ENCODE peak calls at places on chromosome 6, in four cellular contexts. One of them, this sample, is unnamed.

GRCh38 chr6:132218063-132218696 is 183.1 kb downstream of the MOXD1 start:
- DNase-seq in A549: no peak
- DNase-seq in breast epithelium: no peak
- DNase-seq in heart left ventricle: no peak
- DNase-seq in this sample: no peak

GRCh38 chr6:117509021-117509420 is 26.5 kb downstream of the DCBLD1 start:
- DNase-seq in A549: no peak
- DNase-seq in breast epithelium: no peak
- DNase-seq in heart left ventricle: no peak
- DNase-seq in this sample: no peak

GRCh38 chr6:94751641-94752329 is 825.5 kb upstream of the MANEA start:
- DNase-seq in A549: no peak
- DNase-seq in breast epithelium: no peak
- DNase-seq in heart left ventricle: no peak
- DNase-seq in this sample: no peak

GRCh38 chr6:3382399-3383279 is 74.2 kb downstream of the SLC22A23 start:
- DNase-seq in A549: no peak
- DNase-seq in breast epithelium: no peak
- DNase-seq in heart left ventricle: no peak
- DNase-seq in this sample: peak; percentile 38

GRCh38 chr6:34757687-34758274 is 476 bp downstream of the SNRPC start:
- DNase-seq in A549: no peak
- DNase-seq in breast epithelium: no peak
- DNase-seq in heart left ventricle: no peak
- DNase-seq in this sample: no peak

GRCh38 chr6:106087548-106088325 is 1.6 kb downstream of the PRDM1 start:
- DNase-seq in A549: no peak
- DNase-seq in breast epithelium: no peak
- DNase-seq in heart left ventricle: peak; percentile 58
- DNase-seq in this sample: no peak

GRCh38 chr6:90835584-90836212 is 248.8 kb upstream of the MAP3K7 start:
- DNase-seq in A549: no peak
- DNase-seq in breast epithelium: no peak
- DNase-seq in heart left ventricle: no peak
- DNase-seq in this sample: no peak

GRCh38 chr6:156862711-156863110 is 85.5 kb downstream of the ARID1B start:
- DNase-seq in A549: no peak
- DNase-seq in breast epithelium: no peak
- DNase-seq in heart left ventricle: no peak
- DNase-seq in this sample: no peak

GRCh38 chr6:62652692-62653328 is 366.8 kb upstream of the KHDRBS2 start:
- DNase-seq in A549: no peak
- DNase-seq in breast epithelium: no peak
- DNase-seq in heart left ventricle: no peak
- DNase-seq in this sample: no peak

GRCh38 chr6:12557760-12558159 is 158.8 kb upstream of the PHACTR1 start:
- DNase-seq in A549: no peak
- DNase-seq in breast epithelium: no peak
- DNase-seq in heart left ventricle: no peak
- DNase-seq in this sample: no peak

GRCh38 chr6:43669922-43670622 is 17.5 kb downstream of the MRPS18A start:
- DNase-seq in A549: no peak
- DNase-seq in breast epithelium: no peak
- DNase-seq in heart left ventricle: no peak
- DNase-seq in this sample: no peak

GRCh38 chr6:6680524-6680923 is 92.0 kb downstream of the LY86 start:
- DNase-seq in A549: no peak
- DNase-seq in breast epithelium: no peak
- DNase-seq in heart left ventricle: no peak
- DNase-seq in this sample: no peak

GRCh38 chr6:141388666-141389065 is 744.1 kb upstream of the GJE1 start:
- DNase-seq in A549: no peak
- DNase-seq in breast epithelium: no peak
- DNase-seq in heart left ventricle: no peak
- DNase-seq in this sample: no peak

GRCh38 chr6:157021267-157022021 is 244.3 kb downstream of the ARID1B start:
- DNase-seq in A549: peak; percentile 65
- DNase-seq in breast epithelium: peak; percentile 95
- DNase-seq in heart left ventricle: peak; percentile 93
- DNase-seq in this sample: peak; percentile 42

GRCh38 chr6:21915707-21916399 is 322.3 kb downstream of the SOX4 start:
- DNase-seq in A549: no peak
- DNase-seq in breast epithelium: no peak
- DNase-seq in heart left ventricle: no peak
- DNase-seq in this sample: no peak

GRCh38 chr6:140344149-140344913 is 969.9 kb upstream of the CITED2 start:
- DNase-seq in A549: no peak
- DNase-seq in breast epithelium: no peak
- DNase-seq in heart left ventricle: no peak
- DNase-seq in this sample: no peak

GRCh38 chr6:20424679-20425078 is 23.0 kb downstream of the E2F3 start:
- DNase-seq in A549: no peak
- DNase-seq in breast epithelium: no peak
- DNase-seq in heart left ventricle: no peak
- DNase-seq in this sample: no peak

GRCh38 chr6:87939776-87940175 is 107.9 kb upstream of the SPACA1 start:
- DNase-seq in A549: no peak
- DNase-seq in breast epithelium: no peak
- DNase-seq in heart left ventricle: no peak
- DNase-seq in this sample: no peak

GRCh38 chr6:35524380-35525020 is 11.8 kb upstream of the TULP1 start:
- DNase-seq in A549: no peak
- DNase-seq in breast epithelium: no peak
- DNase-seq in heart left ventricle: no peak
- DNase-seq in this sample: no peak

GRCh38 chr6:118896339-118897136 is 2.6 kb downstream of the ASF1A start:
- DNase-seq in A549: peak; percentile 18
- DNase-seq in breast epithelium: no peak
- DNase-seq in heart left ventricle: no peak
- DNase-seq in this sample: peak; percentile 6

GRCh38 chr6:158561247-158561884 is 1.5 kb downstream of the TMEM181 start:
- DNase-seq in A549: no peak
- DNase-seq in breast epithelium: no peak
- DNase-seq in heart left ventricle: no peak
- DNase-seq in this sample: no peak
- TF ChIP-seq POLR2A in A549: no peak
- TF ChIP-seq POLR2A in breast epithelium: no peak
- TF ChIP-seq POLR2A in heart left ventricle: no peak
- TF ChIP-seq POLR2A in this sample: no peak

DNA sequence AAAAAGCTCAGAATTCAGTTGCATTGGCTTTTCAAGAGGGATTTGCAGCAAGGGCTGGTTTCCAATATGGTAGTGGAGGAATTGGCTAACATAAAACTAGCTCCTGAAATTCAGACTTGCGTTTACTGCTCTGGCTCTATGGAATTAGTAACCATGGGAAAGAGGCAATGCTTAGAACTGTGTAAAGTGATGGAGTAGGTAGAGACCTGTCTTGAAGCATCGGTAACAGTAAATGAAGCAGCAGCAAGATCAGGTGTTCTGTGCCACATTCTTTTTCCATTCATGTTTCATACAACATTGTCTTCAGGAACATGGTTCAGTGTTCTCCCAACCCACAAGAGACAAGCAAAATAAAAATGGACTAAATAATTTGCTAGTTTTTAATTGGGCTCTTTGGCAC is 6.5 kb downstream of the IRF4 start:
- DNase-seq in A549: no peak
- DNase-seq in breast epithelium: no peak
- DNase-seq in heart left ventricle: no peak
- DNase-seq in this sample: no peak
- TF ChIP-seq POLR2A in A549: no peak
- TF ChIP-seq POLR2A in breast epithelium: no peak
- TF ChIP-seq POLR2A in heart left ventricle: no peak
- TF ChIP-seq POLR2A in this sample: no peak

DNA sequence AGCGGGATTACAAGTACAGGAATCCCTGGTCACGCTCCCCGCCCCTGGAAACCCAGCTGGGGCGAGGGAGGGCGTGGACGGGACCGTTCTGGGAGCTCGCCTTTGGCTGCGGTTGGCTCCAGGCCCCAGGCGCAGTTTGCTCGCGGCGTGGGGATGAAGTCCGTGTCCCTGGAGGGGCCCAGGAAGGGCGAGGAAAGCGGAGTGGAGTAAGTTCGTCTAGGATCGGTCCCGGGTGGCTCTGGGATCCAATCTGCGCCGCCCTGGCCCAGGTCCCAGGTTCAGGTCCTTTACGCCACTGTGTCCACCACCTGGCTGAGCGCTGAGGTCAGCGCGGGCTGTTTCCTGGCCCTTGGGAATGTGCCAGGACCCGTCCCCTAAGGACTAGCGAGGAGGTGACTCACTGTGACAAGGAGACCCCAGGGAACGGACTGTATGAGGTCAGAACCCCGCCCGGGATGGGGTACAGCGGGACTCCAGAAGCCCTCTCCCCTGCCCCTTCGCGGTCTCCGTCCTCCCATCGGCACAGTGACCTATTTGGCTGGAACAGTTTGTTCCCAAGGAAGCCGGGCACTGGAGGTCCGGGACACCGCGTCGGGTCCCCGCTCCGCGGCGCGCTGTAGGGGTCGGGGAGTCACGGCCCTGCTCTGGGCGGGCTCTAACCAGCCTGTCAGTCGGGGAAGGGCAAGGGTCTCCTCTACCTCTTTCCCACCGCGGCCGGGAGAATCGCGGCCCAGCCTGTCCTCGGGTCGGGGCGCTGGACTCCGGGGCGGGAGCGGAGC is 718 bp downstream of the CDKN1A start:
- DNase-seq in A549: no peak
- DNase-seq in breast epithelium: peak; percentile 68
- DNase-seq in heart left ventricle: peak; percentile 82
- DNase-seq in this sample: peak; percentile 51
- TF ChIP-seq POLR2A in A549: no peak
- TF ChIP-seq POLR2A in breast epithelium: peak; percentile 33
- TF ChIP-seq POLR2A in heart left ventricle: no peak
- TF ChIP-seq POLR2A in this sample: no peak

GRCh38 chr6:26537160-26537845 is 863 bp upstream of the HMGN4 start:
- DNase-seq in A549: no peak
- DNase-seq in breast epithelium: peak; percentile 94
- DNase-seq in heart left ventricle: peak; percentile 87
- DNase-seq in this sample: peak; percentile 60
- TF ChIP-seq POLR2A in A549: no peak
- TF ChIP-seq POLR2A in breast epithelium: no peak
- TF ChIP-seq POLR2A in heart left ventricle: no peak
- TF ChIP-seq POLR2A in this sample: no peak

DNA sequence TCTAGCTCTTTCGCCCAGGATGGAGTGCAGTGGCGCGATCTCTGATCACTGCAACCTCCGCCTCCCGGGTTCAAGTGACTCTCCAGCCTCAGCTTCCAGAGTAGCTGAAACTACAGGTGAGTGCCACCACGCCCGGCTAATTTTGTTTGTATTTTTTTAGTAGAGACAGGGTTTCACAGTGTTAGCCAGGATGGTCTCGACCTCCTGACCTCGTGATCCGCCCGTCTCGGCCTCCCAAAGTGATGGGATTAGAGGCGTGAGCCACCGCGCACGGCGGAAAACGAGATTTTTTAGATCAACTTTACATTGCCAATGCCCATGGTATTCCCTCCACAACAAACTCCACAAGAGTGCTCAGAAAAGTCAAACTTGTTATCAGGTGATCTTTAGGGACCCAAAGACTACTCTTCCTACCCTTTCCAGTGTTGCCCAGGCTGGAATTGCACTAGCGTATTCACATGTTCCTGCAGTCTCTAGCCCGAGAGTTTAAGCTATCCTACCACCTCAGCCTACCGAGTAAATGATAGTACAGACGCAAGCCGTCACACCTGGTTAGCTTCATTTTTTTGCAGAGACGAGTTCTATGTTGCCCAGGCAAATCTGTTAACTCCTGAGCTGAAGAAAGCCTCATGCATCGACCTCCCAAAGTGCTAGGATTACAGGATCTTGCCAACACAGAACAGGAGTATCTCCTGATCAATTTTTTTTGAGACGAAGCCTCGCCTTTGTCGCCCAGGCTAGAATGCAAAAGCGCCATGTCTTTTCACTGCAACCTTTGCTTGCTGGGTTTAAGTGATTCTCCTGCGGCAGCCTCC is 128.2 kb downstream of the HFE start:
- DNase-seq in A549: no peak
- DNase-seq in breast epithelium: no peak
- DNase-seq in heart left ventricle: no peak
- DNase-seq in this sample: no peak
- TF ChIP-seq POLR2A in A549: no peak
- TF ChIP-seq POLR2A in breast epithelium: peak; percentile 9
- TF ChIP-seq POLR2A in heart left ventricle: no peak
- TF ChIP-seq POLR2A in this sample: no peak

GRCh38 chr6:167493961-167494697 is 169.2 kb downstream of the TTLL2 start:
- DNase-seq in A549: no peak
- DNase-seq in breast epithelium: no peak
- DNase-seq in heart left ventricle: peak; percentile 59
- DNase-seq in this sample: no peak
- TF ChIP-seq POLR2A in A549: no peak
- TF ChIP-seq POLR2A in breast epithelium: no peak
- TF ChIP-seq POLR2A in heart left ventricle: no peak
- TF ChIP-seq POLR2A in this sample: no peak

GRCh38 chr6:144661101-144661806 is 376.1 kb downstream of the UTRN start:
- DNase-seq in A549: no peak
- DNase-seq in breast epithelium: no peak
- DNase-seq in heart left ventricle: no peak
- DNase-seq in this sample: no peak

GRCh38 chr6:144664947-144665346 is 379.8 kb downstream of the UTRN start:
- DNase-seq in A549: no peak
- DNase-seq in breast epithelium: no peak
- DNase-seq in heart left ventricle: no peak
- DNase-seq in this sample: no peak

GRCh38 chr6:144664281-144664680 is 379.1 kb downstream of the UTRN start:
- DNase-seq in A549: no peak
- DNase-seq in breast epithelium: no peak
- DNase-seq in heart left ventricle: no peak
- DNase-seq in this sample: no peak

GRCh38 chr6:144660545-144660944 is 375.4 kb downstream of the UTRN start:
- DNase-seq in A549: no peak
- DNase-seq in breast epithelium: no peak
- DNase-seq in heart left ventricle: no peak
- DNase-seq in this sample: no peak

GRCh38 chr6:144662812-144663211 is 377.7 kb downstream of the UTRN start:
- DNase-seq in A549: no peak
- DNase-seq in breast epithelium: no peak
- DNase-seq in heart left ventricle: no peak
- DNase-seq in this sample: no peak
- TF ChIP-seq POLR2A in A549: no peak
- TF ChIP-seq POLR2A in breast epithelium: no peak
- TF ChIP-seq POLR2A in heart left ventricle: no peak
- TF ChIP-seq POLR2A in this sample: no peak